ENCODE peak calls at places on chromosome 3, in ten cellular contexts. One of them, this sample, is unnamed.
A peak's percentile ranks its signal among the peaks of the same experiment; 100 is the strongest.

GRCh38 chr3:8423307-8423706 is 78.3 kb upstream of the LMCD1 start:
- DNase-seq in psoas muscle: no peak
- DNase-seq in AG09319: no peak
- DNase-seq in SK-N-SH: no peak
- DNase-seq in endothelial cell of umbilical vein: no peak
- DNase-seq in cardiac muscle cell: no peak
- DNase-seq in HCT116: no peak
- DNase-seq in upper lobe of right lung: no peak
- DNase-seq in body of pancreas: no peak
- DNase-seq in tibial nerve: no peak
- DNase-seq in this sample: no peak

GRCh38 chr3:59547874-59548273 is 498.0 kb upstream of the CFAP20DC start:
- DNase-seq in HCT116: no peak
- DNase-seq in AG09319: no peak
- DNase-seq in upper lobe of right lung: no peak
- DNase-seq in SK-N-SH: no peak
- DNase-seq in body of pancreas: no peak
- DNase-seq in cardiac muscle cell: no peak
- DNase-seq in endothelial cell of umbilical vein: no peak
- DNase-seq in psoas muscle: no peak
- DNase-seq in tibial nerve: no peak
- DNase-seq in this sample: no peak

GRCh38 chr3:21421096-21421495 is 329.9 kb downstream of the ZNF385D start:
- DNase-seq in cardiac muscle cell: no peak
- DNase-seq in upper lobe of right lung: no peak
- DNase-seq in psoas muscle: no peak
- DNase-seq in AG09319: no peak
- DNase-seq in body of pancreas: no peak
- DNase-seq in SK-N-SH: no peak
- DNase-seq in endothelial cell of umbilical vein: no peak
- DNase-seq in tibial nerve: no peak
- DNase-seq in HCT116: no peak
- DNase-seq in this sample: no peak

GRCh38 chr3:128567705-128568356 is 74.8 kb upstream of the GATA2 start:
- DNase-seq in upper lobe of right lung: no peak
- DNase-seq in psoas muscle: no peak
- DNase-seq in cardiac muscle cell: no peak
- DNase-seq in body of pancreas: no peak
- DNase-seq in tibial nerve: no peak
- DNase-seq in AG09319: no peak
- DNase-seq in HCT116: no peak
- DNase-seq in endothelial cell of umbilical vein: no peak
- DNase-seq in SK-N-SH: no peak
- DNase-seq in this sample: no peak

GRCh38 chr3:53570709-53571108 is 76.3 kb downstream of the CACNA1D start:
- DNase-seq in HCT116: peak; percentile 57
- DNase-seq in upper lobe of right lung: peak; percentile 83
- DNase-seq in tibial nerve: no peak
- DNase-seq in AG09319: no peak
- DNase-seq in cardiac muscle cell: no peak
- DNase-seq in endothelial cell of umbilical vein: no peak
- DNase-seq in SK-N-SH: no peak
- DNase-seq in body of pancreas: no peak
- DNase-seq in psoas muscle: no peak
- DNase-seq in this sample: no peak

GRCh38 chr3:62373215-62373614 is at the start of gene FEZF2:
- DNase-seq in HCT116: no peak
- DNase-seq in SK-N-SH: peak; percentile 39
- DNase-seq in upper lobe of right lung: no peak
- DNase-seq in psoas muscle: no peak
- DNase-seq in cardiac muscle cell: no peak
- DNase-seq in tibial nerve: no peak
- DNase-seq in AG09319: no peak
- DNase-seq in body of pancreas: no peak
- DNase-seq in endothelial cell of umbilical vein: no peak
- DNase-seq in this sample: no peak

GRCh38 chr3:192831111-192831644 is 86.5 kb downstream of the MB21D2 start:
- DNase-seq in endothelial cell of umbilical vein: no peak
- DNase-seq in AG09319: no peak
- DNase-seq in tibial nerve: no peak
- DNase-seq in upper lobe of right lung: no peak
- DNase-seq in psoas muscle: no peak
- DNase-seq in HCT116: no peak
- DNase-seq in body of pancreas: no peak
- DNase-seq in SK-N-SH: no peak
- DNase-seq in cardiac muscle cell: peak; percentile 78
- DNase-seq in this sample: no peak

GRCh38 chr3:123602325-123602724 is 17.5 kb upstream of the HACD2 start:
- DNase-seq in tibial nerve: no peak
- DNase-seq in SK-N-SH: no peak
- DNase-seq in upper lobe of right lung: no peak
- DNase-seq in endothelial cell of umbilical vein: peak; percentile 83
- DNase-seq in AG09319: peak; percentile 42
- DNase-seq in psoas muscle: no peak
- DNase-seq in HCT116: peak; percentile 69
- DNase-seq in body of pancreas: peak; percentile 31
- DNase-seq in cardiac muscle cell: peak; percentile 88
- DNase-seq in this sample: no peak

GRCh38 chr3:27079427-27080105 is 289.6 kb downstream of the NEK10 start:
- DNase-seq in HCT116: no peak
- DNase-seq in upper lobe of right lung: no peak
- DNase-seq in endothelial cell of umbilical vein: peak; percentile 6
- DNase-seq in psoas muscle: no peak
- DNase-seq in tibial nerve: no peak
- DNase-seq in AG09319: no peak
- DNase-seq in cardiac muscle cell: peak; percentile 6
- DNase-seq in SK-N-SH: no peak
- DNase-seq in body of pancreas: no peak
- DNase-seq in this sample: no peak

GRCh38 chr3:133583396-133583795 is 9.9 kb downstream of the CDV3 start:
- DNase-seq in AG09319: no peak
- DNase-seq in body of pancreas: no peak
- DNase-seq in SK-N-SH: no peak
- DNase-seq in upper lobe of right lung: no peak
- DNase-seq in HCT116: no peak
- DNase-seq in psoas muscle: no peak
- DNase-seq in cardiac muscle cell: no peak
- DNase-seq in endothelial cell of umbilical vein: no peak
- DNase-seq in tibial nerve: no peak
- DNase-seq in this sample: no peak

GRCh38 chr3:133575121-133575520 is 1.6 kb downstream of the CDV3 start:
- DNase-seq in endothelial cell of umbilical vein: peak; percentile 21
- DNase-seq in cardiac muscle cell: no peak
- DNase-seq in HCT116: no peak
- DNase-seq in tibial nerve: no peak
- DNase-seq in upper lobe of right lung: no peak
- DNase-seq in psoas muscle: no peak
- DNase-seq in body of pancreas: no peak
- DNase-seq in AG09319: no peak
- DNase-seq in SK-N-SH: no peak
- DNase-seq in this sample: no peak

GRCh38 chr3:133574260-133574881 is 885 bp downstream of the CDV3 start:
- DNase-seq in SK-N-SH: peak; percentile 85
- DNase-seq in upper lobe of right lung: peak; percentile 91
- DNase-seq in body of pancreas: peak; percentile 77
- DNase-seq in tibial nerve: peak; percentile 39
- DNase-seq in endothelial cell of umbilical vein: peak; percentile 75
- DNase-seq in psoas muscle: peak; percentile 78
- DNase-seq in AG09319: no peak
- DNase-seq in cardiac muscle cell: peak; percentile 74
- DNase-seq in HCT116: no peak
- DNase-seq in this sample: peak; percentile 54

GRCh38 chr3:133576169-133576568 is 2.7 kb downstream of the CDV3 start:
- DNase-seq in body of pancreas: no peak
- DNase-seq in HCT116: no peak
- DNase-seq in AG09319: no peak
- DNase-seq in cardiac muscle cell: peak; percentile 29
- DNase-seq in upper lobe of right lung: no peak
- DNase-seq in endothelial cell of umbilical vein: peak; percentile 32
- DNase-seq in tibial nerve: no peak
- DNase-seq in SK-N-SH: no peak
- DNase-seq in psoas muscle: no peak
- DNase-seq in this sample: no peak

GRCh38 chr3:133578548-133579191 is 5.2 kb downstream of the CDV3 start:
- DNase-seq in cardiac muscle cell: peak; percentile 70
- DNase-seq in AG09319: no peak
- DNase-seq in SK-N-SH: peak; percentile 74
- DNase-seq in tibial nerve: no peak
- DNase-seq in psoas muscle: no peak
- DNase-seq in body of pancreas: no peak
- DNase-seq in upper lobe of right lung: no peak
- DNase-seq in HCT116: peak; percentile 59
- DNase-seq in endothelial cell of umbilical vein: peak; percentile 53
- DNase-seq in this sample: no peak
- TF ChIP-seq CTCF in cardiac muscle cell: peak; percentile 67
- TF ChIP-seq CTCF in AG09319: peak; percentile 59
- TF ChIP-seq CTCF in SK-N-SH: peak; percentile 68
- TF ChIP-seq CTCF in tibial nerve: peak; percentile 54
- TF ChIP-seq CTCF in psoas muscle: peak; percentile 44
- TF ChIP-seq CTCF in body of pancreas: peak; percentile 57
- TF ChIP-seq CTCF in upper lobe of right lung: peak; percentile 55
- TF ChIP-seq CTCF in HCT116: peak; percentile 62
- TF ChIP-seq CTCF in endothelial cell of umbilical vein: peak; percentile 56
- TF ChIP-seq CTCF in this sample: peak; percentile 70

DNA sequence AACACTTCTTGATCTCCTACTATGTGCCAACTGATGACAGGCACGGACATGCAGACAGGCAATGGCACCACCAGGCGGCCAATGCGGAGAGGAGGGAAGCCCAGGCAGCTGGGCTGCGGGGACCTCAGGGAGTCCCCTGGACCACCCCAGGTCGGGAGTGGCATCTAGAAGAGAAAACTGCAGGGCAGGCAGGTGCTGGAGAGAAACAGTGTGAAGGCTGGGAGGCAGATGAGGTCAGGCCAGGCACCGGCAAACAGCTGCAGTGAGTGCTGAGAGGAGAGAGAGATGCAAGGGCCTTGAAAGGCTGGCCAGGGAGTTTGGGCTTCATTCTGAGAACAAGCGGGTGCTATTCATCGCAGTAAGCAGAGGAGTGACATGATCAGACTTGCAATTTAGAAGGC is 29.1 kb downstream of the SLC6A1 start:
- DNase-seq in SK-N-SH: no peak
- DNase-seq in HCT116: no peak
- DNase-seq in body of pancreas: no peak
- DNase-seq in cardiac muscle cell: no peak
- DNase-seq in upper lobe of right lung: no peak
- DNase-seq in psoas muscle: no peak
- DNase-seq in endothelial cell of umbilical vein: no peak
- DNase-seq in tibial nerve: no peak
- DNase-seq in AG09319: no peak
- DNase-seq in this sample: no peak
- TF ChIP-seq CTCF in SK-N-SH: no peak
- TF ChIP-seq CTCF in HCT116: no peak
- TF ChIP-seq CTCF in body of pancreas: no peak
- TF ChIP-seq CTCF in cardiac muscle cell: no peak
- TF ChIP-seq CTCF in upper lobe of right lung: no peak
- TF ChIP-seq CTCF in psoas muscle: no peak
- TF ChIP-seq CTCF in endothelial cell of umbilical vein: no peak
- TF ChIP-seq CTCF in tibial nerve: peak; percentile 23
- TF ChIP-seq CTCF in AG09319: no peak
- TF ChIP-seq CTCF in this sample: no peak

GRCh38 chr3:32782417-32782816 is 35.4 kb upstream of the TRIM71 start:
- DNase-seq in HCT116: no peak
- DNase-seq in AG09319: no peak
- DNase-seq in cardiac muscle cell: no peak
- DNase-seq in SK-N-SH: no peak
- DNase-seq in body of pancreas: no peak
- DNase-seq in tibial nerve: no peak
- DNase-seq in endothelial cell of umbilical vein: no peak
- DNase-seq in psoas muscle: no peak
- DNase-seq in upper lobe of right lung: no peak
- DNase-seq in this sample: no peak

GRCh38 chr3:32780071-32780734 is 37.6 kb upstream of the TRIM71 start:
- DNase-seq in endothelial cell of umbilical vein: no peak
- DNase-seq in upper lobe of right lung: no peak
- DNase-seq in psoas muscle: no peak
- DNase-seq in cardiac muscle cell: no peak
- DNase-seq in HCT116: no peak
- DNase-seq in tibial nerve: no peak
- DNase-seq in AG09319: no peak
- DNase-seq in SK-N-SH: no peak
- DNase-seq in body of pancreas: no peak
- DNase-seq in this sample: no peak

GRCh38 chr3:32778389-32778788 is 39.4 kb upstream of the TRIM71 start:
- DNase-seq in SK-N-SH: no peak
- DNase-seq in psoas muscle: no peak
- DNase-seq in HCT116: no peak
- DNase-seq in cardiac muscle cell: no peak
- DNase-seq in endothelial cell of umbilical vein: no peak
- DNase-seq in upper lobe of right lung: no peak
- DNase-seq in body of pancreas: no peak
- DNase-seq in tibial nerve: no peak
- DNase-seq in AG09319: no peak
- DNase-seq in this sample: no peak

GRCh38 chr3:32781211-32781968 is 36.4 kb upstream of the TRIM71 start:
- DNase-seq in body of pancreas: peak; percentile 74
- DNase-seq in SK-N-SH: peak; percentile 95
- DNase-seq in endothelial cell of umbilical vein: peak; percentile 80
- DNase-seq in cardiac muscle cell: peak; percentile 81
- DNase-seq in AG09319: peak; percentile 35
- DNase-seq in tibial nerve: peak; percentile 54
- DNase-seq in upper lobe of right lung: peak; percentile 93
- DNase-seq in psoas muscle: peak; percentile 75
- DNase-seq in HCT116: peak; percentile 83
- DNase-seq in this sample: peak; percentile 84

GRCh38 chr3:32780735-32781210 is 37.0 kb upstream of the TRIM71 start:
- DNase-seq in HCT116: peak; percentile 23
- DNase-seq in endothelial cell of umbilical vein: no peak
- DNase-seq in upper lobe of right lung: peak; percentile 85
- DNase-seq in SK-N-SH: peak; percentile 72
- DNase-seq in AG09319: no peak
- DNase-seq in body of pancreas: peak; percentile 53
- DNase-seq in cardiac muscle cell: peak; percentile 59
- DNase-seq in tibial nerve: peak; percentile 6
- DNase-seq in psoas muscle: peak; percentile 16
- DNase-seq in this sample: peak; percentile 75
- TF ChIP-seq CTCF in HCT116: no peak
- TF ChIP-seq CTCF in endothelial cell of umbilical vein: peak; percentile 32
- TF ChIP-seq CTCF in upper lobe of right lung: peak; percentile 12
- TF ChIP-seq CTCF in SK-N-SH: no peak
- TF ChIP-seq CTCF in AG09319: no peak
- TF ChIP-seq CTCF in body of pancreas: no peak
- TF ChIP-seq CTCF in cardiac muscle cell: no peak
- TF ChIP-seq CTCF in tibial nerve: no peak
- TF ChIP-seq CTCF in psoas muscle: no peak
- TF ChIP-seq CTCF in this sample: peak; percentile 39

GRCh38 chr3:139236336-139236735 is 107.5 kb upstream of the MRPS22 start:
- DNase-seq in body of pancreas: no peak
- DNase-seq in HCT116: no peak
- DNase-seq in endothelial cell of umbilical vein: no peak
- DNase-seq in SK-N-SH: no peak
- DNase-seq in upper lobe of right lung: no peak
- DNase-seq in cardiac muscle cell: no peak
- DNase-seq in tibial nerve: no peak
- DNase-seq in AG09319: no peak
- DNase-seq in psoas muscle: no peak
- DNase-seq in this sample: no peak

GRCh38 chr3:139238281-139239030 is 105.4 kb upstream of the MRPS22 start:
- DNase-seq in body of pancreas: no peak
- DNase-seq in AG09319: no peak
- DNase-seq in tibial nerve: no peak
- DNase-seq in cardiac muscle cell: no peak
- DNase-seq in SK-N-SH: no peak
- DNase-seq in upper lobe of right lung: no peak
- DNase-seq in HCT116: no peak
- DNase-seq in endothelial cell of umbilical vein: no peak
- DNase-seq in psoas muscle: no peak
- DNase-seq in this sample: no peak

GRCh38 chr3:139241783-139242182 is 102.0 kb upstream of the MRPS22 start:
- DNase-seq in SK-N-SH: no peak
- DNase-seq in psoas muscle: no peak
- DNase-seq in upper lobe of right lung: no peak
- DNase-seq in tibial nerve: no peak
- DNase-seq in AG09319: no peak
- DNase-seq in endothelial cell of umbilical vein: no peak
- DNase-seq in HCT116: no peak
- DNase-seq in cardiac muscle cell: no peak
- DNase-seq in body of pancreas: no peak
- DNase-seq in this sample: no peak
- TF ChIP-seq CTCF in SK-N-SH: peak; percentile 23
- TF ChIP-seq CTCF in psoas muscle: no peak
- TF ChIP-seq CTCF in upper lobe of right lung: no peak
- TF ChIP-seq CTCF in tibial nerve: no peak
- TF ChIP-seq CTCF in AG09319: peak; percentile 5
- TF ChIP-seq CTCF in endothelial cell of umbilical vein: no peak
- TF ChIP-seq CTCF in HCT116: peak; percentile 18
- TF ChIP-seq CTCF in cardiac muscle cell: no peak
- TF ChIP-seq CTCF in body of pancreas: no peak
- TF ChIP-seq CTCF in this sample: peak; percentile 23